ENCODE peak calls at places on chromosomes 5 and 9, in six cellular contexts. K, B, M, O, S and L are unnamed samples.

GRCh38 chr9:79824265-79824664 is 252.5 kb downstream of the TLE4 start:
- DNase-seq in K (no peak), B (no peak), M (no peak), O (no peak), S (no peak), L (no peak)

GRCh38 chr9:118992813-118993747 is 376.2 kb downstream of the BRINP1 start:
- DNase-seq in K (no peak), B (no peak), M (no peak), O (no peak), S (peak), L (no peak)

GRCh38 chr9:132637351-132637750 is 32.4 kb downstream of the DDX31 start:
- DNase-seq in K (no peak), B (no peak), M (no peak), O (no peak), S (no peak), L (no peak)

GRCh38 chr5:94217745-94218144 is 400.7 kb downstream of the KIAA0825 start:
- DNase-seq in K (no peak), B (no peak), M (no peak), O (no peak), S (no peak), L (no peak)

GRCh38 chr9:94800424-94801117 is 74.1 kb downstream of the AOPEP start:
- DNase-seq in K (no peak), B (no peak), M (no peak), O (no peak), S (no peak), L (no peak)

GRCh38 chr9:4553951-4554381 is 63.7 kb downstream of the SLC1A1 start:
- DNase-seq in K (no peak), B (no peak), M (peak), O (no peak), S (no peak), L (no peak)

GRCh38 chr9:135573124-135573523 is 11.6 kb downstream of the PAEP start:
- DNase-seq in K (no peak), B (no peak), M (no peak), O (no peak), S (no peak), L (no peak)

GRCh38 chr5:32443541-32444190 is 874 bp downstream of the ZFR start:
- DNase-seq in K (no peak), B (no peak), M (peak), O (peak), S (peak), L (peak)

GRCh38 chr5:113252066-113252465 is 182.7 kb downstream of the TSSK1B start:
- DNase-seq in K (no peak), B (no peak), M (no peak), O (no peak), S (no peak), L (no peak)

GRCh38 chr5:81286059-81286617 is 15.2 kb upstream of the ZCCHC9 start:
- DNase-seq in K (no peak), B (no peak), M (no peak), O (no peak), S (no peak), L (no peak)

GRCh38 chr9:79233542-79233941 is 338.2 kb upstream of the TLE4 start:
- DNase-seq in K (no peak), B (no peak), M (peak), O (no peak), S (peak), L (no peak)

GRCh38 chr5:148290271-148291195 is 21.7 kb upstream of the SPINK7 start:
- DNase-seq in K (no peak), B (no peak), M (no peak), O (no peak), S (peak), L (no peak)
- TF ChIP-seq CTCF in K (peak), B (peak), M (peak), O (no peak), S (peak), L (peak)

DNA sequence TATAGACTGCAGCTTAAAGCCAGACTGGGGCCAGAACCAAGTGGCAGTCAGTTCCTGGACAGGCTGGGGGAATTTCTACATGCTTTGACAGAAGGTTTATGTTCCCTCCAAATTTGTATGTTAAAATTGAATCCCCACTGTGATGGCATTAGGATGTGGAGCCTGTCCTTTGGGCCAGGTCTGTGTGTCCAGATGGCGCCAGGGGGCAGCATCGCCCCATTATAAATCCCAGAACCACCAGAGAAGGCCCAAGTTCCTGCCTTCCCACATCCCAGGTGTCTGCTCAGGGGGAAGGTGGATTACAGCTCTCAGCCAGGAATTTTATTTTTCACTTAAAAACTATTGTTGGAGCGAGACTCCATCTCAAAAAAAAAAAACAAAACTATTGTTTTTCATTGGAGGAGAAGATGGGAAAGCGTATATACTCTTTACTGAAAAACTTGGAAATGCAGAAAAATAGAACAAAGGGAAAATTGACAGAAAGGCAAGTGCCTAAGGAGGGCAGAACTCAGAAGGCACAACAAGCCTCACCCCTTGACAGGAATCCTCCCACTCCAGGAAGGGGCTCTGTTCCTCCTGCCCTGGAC is 5.0 kb downstream of the IL3 start:
- DNase-seq in K (peak), B (peak), M (peak), O (no peak), S (peak), L (peak)
- TF ChIP-seq CTCF in K (peak), B (peak), M (peak), O (peak), S (peak), L (peak)

DNA sequence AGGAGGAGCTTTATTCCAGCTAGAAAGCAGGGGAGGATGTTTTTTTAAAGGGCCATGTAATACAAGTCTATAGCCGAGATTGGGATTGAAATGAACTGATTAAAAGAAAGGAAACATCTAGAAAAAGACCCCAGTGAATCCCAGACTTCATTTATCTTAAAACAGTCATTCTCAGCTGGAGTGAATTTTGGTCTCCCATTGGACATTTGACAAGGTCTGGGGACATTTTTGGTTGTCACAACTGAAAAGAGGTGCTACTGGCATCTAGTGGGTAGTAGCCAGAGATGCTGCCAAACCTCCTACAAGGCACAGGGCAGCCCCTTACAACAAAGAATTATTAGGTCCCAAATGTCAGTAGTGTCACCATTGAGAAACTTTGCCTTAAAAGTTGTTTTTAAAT is 16.3 kb upstream of the SPINK4 start:
- DNase-seq in K (no peak), B (no peak), M (no peak), O (no peak), S (no peak), L (no peak)
- TF ChIP-seq CTCF in K (peak), B (no peak), M (peak), O (no peak), S (peak), L (no peak)

GRCh38 chr5:59496524-59497134 is 396.9 kb downstream of the PDE4D start:
- DNase-seq in K (no peak), B (no peak), M (peak), O (no peak), S (no peak), L (no peak)
- TF ChIP-seq CTCF in K (peak), B (peak), M (peak), O (no peak), S (peak), L (peak)